ENCODE peak calls at places on chromosomes 2 and 18, in ten cellular contexts. A is smooth muscle cell of the brain vasculature; I is MCF 10A; M is NCI-H774; E is stimulated activated effector memory CD8-positive, alpha-beta T cell treated with anti-CD3 and anti-CD28 coated beads, Interleukin-12 subunit alpha, Interleukin-12 subunit beta, amount 100 ng/mL, for 72 hours; S is kidney; R is coronary artery; C is T1000; K is lower lobe of right lung; N is M059J. O is an unnamed sample.

GRCh38 chr2:9945596-9945995 is 5.9 kb upstream of the GRHL1 start:
- DNase-seq in M (no peak), K (no peak), C (no peak), N (no peak), A (no peak), R (no peak), E (no peak), S (no peak), I (no peak), O (no peak)

GRCh38 chr2:57720728-57721627 is 325.6 kb upstream of the VRK2 start:
- DNase-seq in A (peak), M (no peak), E (no peak), I (peak), R (no peak), C (no peak), N (peak), K (no peak), S (no peak), O (peak)

GRCh38 chr2:8285081-8285480 is 396.8 kb upstream of the ID2 start:
- DNase-seq in E (no peak), A (no peak), K (no peak), S (no peak), I (no peak), R (no peak), M (peak), N (no peak), C (no peak), O (no peak)

GRCh38 chr2:162084561-162084960 is 10.5 kb upstream of the DPP4 start:
- DNase-seq in M (no peak), I (no peak), K (no peak), E (no peak), S (no peak), N (no peak), R (no peak), C (no peak), A (no peak), O (no peak)

GRCh38 chr2:176129825-176130152 is 284 bp downstream of the HOXD8 start:
- DNase-seq in I (no peak), A (no peak), M (peak), C (peak), S (peak), K (no peak), N (no peak), E (no peak), R (no peak), O (no peak)

GRCh38 chr2:64189167-64189566 is 44.9 kb upstream of the PELI1 start:
- DNase-seq in R (no peak), E (no peak), N (no peak), S (no peak), M (no peak), K (no peak), C (no peak), A (no peak), I (no peak), O (no peak)

GRCh38 chr2:27016801-27017325 is 15.9 kb upstream of the TMEM214 start:
- DNase-seq in K (peak), R (no peak), E (no peak), C (no peak), M (peak), A (no peak), S (no peak), I (peak), N (peak), O (peak)

GRCh38 chr2:3134026-3134571 is 243.5 kb downstream of the EIPR1 start:
- DNase-seq in N (no peak), E (no peak), C (no peak), S (no peak), I (no peak), M (no peak), R (no peak), A (no peak), K (no peak), O (no peak)

GRCh38 chr2:104521247-104521646 is 332.7 kb upstream of the POU3F3 start:
- DNase-seq in M (no peak), R (no peak), E (no peak), C (no peak), N (no peak), K (no peak), A (no peak), I (no peak), S (no peak), O (no peak)

GRCh38 chr18:40524881-40525280 is 1430.2 kb upstream of the PIK3C3 start:
- DNase-seq in A (no peak), S (no peak), M (no peak), C (no peak), K (no peak), N (peak), E (no peak), R (no peak), I (peak), O (no peak)

GRCh38 chr2:176281267-176281666 is 12.0 kb downstream of the MTX2 start:
- DNase-seq in C (peak), A (no peak), S (no peak), K (no peak), M (no peak), I (peak), R (no peak), E (no peak), N (peak), O (peak)

GRCh38 chr2:205612661-205613060 is 69.6 kb upstream of the NRP2 start:
- DNase-seq in K (no peak), C (no peak), M (no peak), S (no peak), E (peak), A (no peak), N (no peak), R (no peak), I (no peak), O (no peak)

GRCh38 chr2:9076755-9077154 is 73.3 kb upstream of the MBOAT2 start:
- DNase-seq in K (peak), E (no peak), I (no peak), M (no peak), R (no peak), A (no peak), C (no peak), N (no peak), S (no peak), O (no peak)

GRCh38 chr18:22344908-22345670 is 72.6 kb downstream of the CTAGE1 start:
- DNase-seq in I (no peak), S (no peak), R (no peak), E (no peak), C (no peak), K (no peak), N (peak), A (no peak), M (no peak), O (no peak)

GRCh38 chr18:47983946-47984345 is 53.5 kb upstream of the SMAD2 start:
- DNase-seq in R (no peak), S (no peak), N (no peak), K (no peak), I (no peak), A (no peak), C (no peak), M (no peak), E (no peak), O (no peak)

GRCh38 chr2:218172808-218173207 is 6.0 kb upstream of the CXCR1 start:
- DNase-seq in S (no peak), C (no peak), R (peak), E (no peak), N (no peak), I (no peak), K (no peak), A (no peak), M (no peak), O (no peak)

GRCh38 chr2:237968048-237968862 is 1.4 kb downstream of the UBE2F start:
- DNase-seq in N (no peak), I (peak), E (no peak), S (no peak), K (no peak), C (no peak), A (no peak), R (no peak), M (no peak), O (peak)

GRCh38 chr2:239215136-239215925 is 185.5 kb downstream of the HDAC4 start:
- DNase-seq in I (no peak), R (no peak), M (no peak), E (no peak), K (no peak), C (no peak), A (no peak), S (peak), N (no peak), O (no peak)

GRCh38 chr2:200705305-200705985 is 106.3 kb upstream of the BZW1 start:
- DNase-seq in S (no peak), M (no peak), R (no peak), A (no peak), K (no peak), N (peak), E (no peak), C (no peak), I (no peak), O (peak)

GRCh38 chr18:59516356-59517155 is 157.5 kb upstream of the LMAN1 start:
- DNase-seq in M (no peak), N (peak), I (peak), E (no peak), K (no peak), A (no peak), R (no peak), C (peak), S (no peak), O (peak)

GRCh38 chr2:37648316-37649011 is 23.0 kb downstream of the CDC42EP3 start:
- DNase-seq in A (no peak), R (no peak), I (no peak), M (no peak), K (peak), C (no peak), N (no peak), E (peak), S (peak), O (no peak)

GRCh38 chr2:155310589-155310988 is 612.1 kb downstream of the KCNJ3 start:
- DNase-seq in E (no peak), K (no peak), M (peak), C (no peak), I (peak), R (no peak), A (no peak), N (peak), S (no peak), O (peak)

GRCh38 chr2:234462218-234462992 is 34.5 kb downstream of the ARL4C start:
- DNase-seq in I (no peak), K (no peak), R (no peak), A (no peak), M (no peak), N (no peak), E (no peak), C (no peak), S (no peak), O (no peak)

GRCh38 chr2:66577331-66578041 is 142.6 kb downstream of the MEIS1 start:
- DNase-seq in K (no peak), I (no peak), C (no peak), M (no peak), S (peak), N (peak), E (no peak), A (no peak), R (no peak), O (no peak)

GRCh38 chr2:66853-67252 is 20.5 kb upstream of the FAM110C start:
- DNase-seq in N (no peak), S (no peak), C (no peak), K (no peak), I (no peak), A (no peak), E (no peak), R (no peak), M (no peak), O (no peak)

GRCh38 chr2:1900736-1901135 is 156.4 kb upstream of the PXDN start:
- DNase-seq in N (no peak), E (no peak), K (no peak), R (no peak), C (no peak), A (no peak), I (no peak), S (no peak), M (no peak), O (no peak)

GRCh38 chr18:1455605-1456004 is 550.9 kb downstream of the ADCYAP1 start:
- DNase-seq in A (no peak), E (no peak), C (no peak), K (no peak), I (no peak), S (no peak), N (no peak), M (no peak), R (no peak), O (no peak)

GRCh38 chr2:221570321-221571107 is 1.6 kb downstream of the EPHA4 start:
- DNase-seq in E (peak), K (no peak), I (no peak), R (no peak), S (peak), M (no peak), C (no peak), A (no peak), N (peak), O (no peak)

GRCh38 chr2:199911877-199912161 is 726 bp downstream of the C2orf69 start:
- DNase-seq in S (no peak), I (no peak), E (no peak), A (peak), K (no peak), N (no peak), C (no peak), M (no peak), R (no peak), O (no peak)

GRCh38 chr2:223051580-223052375 is at the start of gene KCNE4:
- DNase-seq in C (no peak), K (no peak), N (peak), M (no peak), S (no peak), E (no peak), A (no peak), I (no peak), R (no peak), O (peak)

GRCh38 chr18:75455249-75456183 is 28.0 kb upstream of the SMIM21 start:
- DNase-seq in E (no peak), S (peak), I (no peak), R (no peak), K (no peak), C (no peak), A (no peak), M (no peak), N (no peak), O (peak)

GRCh38 chr2:19617251-19617650 is 258.8 kb upstream of the OSR1 start:
- DNase-seq in M (no peak), S (no peak), N (peak), R (no peak), C (no peak), A (no peak), I (peak), K (no peak), E (no peak), O (no peak)